ENCODE peak calls at places on chromosomes 6 and 20, in six cellular contexts. F, S, U, Y, J and P are unnamed samples.

GRCh38 chr20:53138454-53139291 is 166.5 kb downstream of the TSHZ2 start:
- DNase-seq in F (no peak), S (no peak), U (no peak), Y (no peak), J (no peak), P (peak; percentile 93)

GRCh38 chr20:11375966-11376365 is 541.7 kb upstream of the BTBD3 start:
- DNase-seq in F (no peak), S (no peak), U (no peak), Y (no peak), J (no peak), P (no peak)

GRCh38 chr6:30972816-30973215 is 10.7 kb upstream of the MUC21 start:
- DNase-seq in F (no peak), S (no peak), U (no peak), Y (no peak), J (no peak), P (no peak)

GRCh38 chr6:79946773-79947190 is 571 bp downstream of the ELOVL4 start:
- DNase-seq in F (peak; percentile 55), S (no peak), U (no peak), Y (peak; percentile 35), J (peak; percentile 48), P (peak; percentile 12)

GRCh38 chr6:31572041-31572911 is at the start of gene LTA:
- DNase-seq in F (no peak), S (peak; percentile 50), U (peak; percentile 66), Y (peak; percentile 88), J (no peak), P (peak; percentile 48)

GRCh38 chr20:1944345-1945099 is 49.3 kb downstream of the SIRPA start:
- DNase-seq in F (no peak), S (no peak), U (no peak), Y (no peak), J (no peak), P (no peak)

GRCh38 chr20:63617876-63618265 is 9.0 kb downstream of the GMEB2 start:
- DNase-seq in F (no peak), S (no peak), U (no peak), Y (no peak), J (no peak), P (no peak)

GRCh38 chr6:56756219-56756789 is 113.6 kb upstream of the DST start:
- DNase-seq in F (no peak), S (no peak), U (no peak), Y (no peak), J (no peak), P (no peak)

GRCh38 chr6:166052837-166053236 is 114.8 kb downstream of the TBXT start:
- DNase-seq in F (no peak), S (no peak), U (no peak), Y (no peak), J (no peak), P (no peak)

GRCh38 chr20:8049321-8049720 is 29.8 kb upstream of the TMX4 start:
- DNase-seq in F (peak; percentile 27), S (no peak), U (no peak), Y (no peak), J (no peak), P (no peak)

GRCh38 chr6:41430875-41431274 is 95.5 kb downstream of the NCR2 start:
- DNase-seq in F (no peak), S (no peak), U (no peak), Y (no peak), J (no peak), P (no peak)